ENCODE peak calls at places on chromosomes 5 and 9, in eight cellular contexts. Z, Y, G, L, I, F, T and Q are unnamed samples.

GRCh38 chr9:1117439-1117838 is 67.3 kb downstream of the DMRT2 start:
- DNase-seq in Z (no peak), Y (no peak), G (no peak), L (no peak), I (no peak), F (no peak), T (no peak), Q (no peak)

GRCh38 chr5:102528600-102528999 is 29.8 kb upstream of the SLCO6A1 start:
- DNase-seq in Z (no peak), Y (no peak), G (no peak), L (no peak), I (no peak), F (no peak), T (no peak), Q (no peak)

GRCh38 chr9:111969061-111969460 is 72.4 kb downstream of the UGCG start:
- DNase-seq in Z (no peak), Y (no peak), G (no peak), L (no peak), I (no peak), F (no peak), T (no peak), Q (no peak)

GRCh38 chr5:6476313-6476661 is 27.6 kb downstream of the UBE2QL1 start:
- DNase-seq in Z (no peak), Y (no peak), G (no peak), L (no peak), I (no peak), F (no peak), T (no peak), Q (no peak)

GRCh38 chr5:143024227-143024920 is 254.2 kb downstream of the ARHGAP26 start:
- DNase-seq in Z (no peak), Y (no peak), G (no peak), L (no peak), I (no peak), F (no peak), T (no peak), Q (no peak)

GRCh38 chr9:3497406-3497805 is 28.4 kb downstream of the RFX3 start:
- DNase-seq in Z (no peak), Y (no peak), G (no peak), L (no peak), I (no peak), F (no peak), T (no peak), Q (no peak)

GRCh38 chr5:163832155-163832554 is 326.7 kb downstream of the MAT2B start:
- DNase-seq in Z (no peak), Y (no peak), G (no peak), L (no peak), I (no peak), F (no peak), T (no peak), Q (no peak)

GRCh38 chr5:40217509-40217908 is 462.2 kb upstream of the PTGER4 start:
- DNase-seq in Z (no peak), Y (no peak), G (no peak), L (no peak), I (no peak), F (no peak), T (no peak), Q (no peak)

GRCh38 chr5:54807421-54807820 is 178.0 kb downstream of the ESM1 start:
- DNase-seq in Z (no peak), Y (no peak), G (no peak), L (no peak), I (no peak), F (no peak), T (no peak), Q (no peak)

GRCh38 chr5:87074934-87075541 is 192.6 kb upstream of the RASA1 start:
- DNase-seq in Z (no peak), Y (peak), G (peak), L (peak), I (no peak), F (no peak), T (no peak), Q (no peak)

GRCh38 chr9:79221084-79221483 is 350.7 kb upstream of the TLE4 start:
- DNase-seq in Z (no peak), Y (no peak), G (no peak), L (no peak), I (no peak), F (no peak), T (no peak), Q (no peak)

GRCh38 chr9:14467675-14468374 is 153.9 kb upstream of the NFIB start:
- DNase-seq in Z (no peak), Y (no peak), G (no peak), L (no peak), I (no peak), F (no peak), T (no peak), Q (no peak)

GRCh38 chr5:150809363-150809762 is 30.8 kb downstream of the SMIM3 start:
- DNase-seq in Z (no peak), Y (no peak), G (no peak), L (no peak), I (no peak), F (no peak), T (no peak), Q (no peak)

GRCh38 chr5:9099681-9100080 is 446.2 kb downstream of the SEMA5A start:
- DNase-seq in Z (no peak), Y (no peak), G (no peak), L (no peak), I (no peak), F (no peak), T (no peak), Q (no peak)

GRCh38 chr5:172505840-172506638 is 51.7 kb upstream of the SH3PXD2B start:
- DNase-seq in Z (no peak), Y (no peak), G (no peak), L (no peak), I (peak), F (peak), T (no peak), Q (no peak)

GRCh38 chr9:127767909-127768331 is 10.5 kb downstream of the SH2D3C start:
- DNase-seq in Z (no peak), Y (no peak), G (no peak), L (no peak), I (no peak), F (peak), T (no peak), Q (no peak)

GRCh38 chr9:121581775-121582600 is 69.4 kb upstream of the DAB2IP start:
- DNase-seq in Z (no peak), Y (no peak), G (no peak), L (no peak), I (no peak), F (no peak), T (peak), Q (no peak)

GRCh38 chr5:78514427-78515345 is 133.9 kb downstream of the LHFPL2 start:
- DNase-seq in Z (no peak), Y (no peak), G (no peak), L (no peak), I (no peak), F (no peak), T (no peak), Q (no peak)

GRCh38 chr9:4555251-4555650 is 65.0 kb downstream of the SLC1A1 start:
- DNase-seq in Z (no peak), Y (peak), G (no peak), L (no peak), I (no peak), F (peak), T (no peak), Q (peak)

GRCh38 chr9:4559238-4560182 is 69.2 kb downstream of the SLC1A1 start:
- DNase-seq in Z (no peak), Y (no peak), G (no peak), L (no peak), I (no peak), F (no peak), T (no peak), Q (no peak)

GRCh38 chr9:4553951-4554381 is 63.7 kb downstream of the SLC1A1 start:
- DNase-seq in Z (no peak), Y (no peak), G (no peak), L (no peak), I (no peak), F (no peak), T (no peak), Q (no peak)

GRCh38 chr9:4563105-4563504 is 72.8 kb downstream of the SLC1A1 start:
- DNase-seq in Z (no peak), Y (no peak), G (no peak), L (no peak), I (no peak), F (no peak), T (no peak), Q (no peak)

DNA sequence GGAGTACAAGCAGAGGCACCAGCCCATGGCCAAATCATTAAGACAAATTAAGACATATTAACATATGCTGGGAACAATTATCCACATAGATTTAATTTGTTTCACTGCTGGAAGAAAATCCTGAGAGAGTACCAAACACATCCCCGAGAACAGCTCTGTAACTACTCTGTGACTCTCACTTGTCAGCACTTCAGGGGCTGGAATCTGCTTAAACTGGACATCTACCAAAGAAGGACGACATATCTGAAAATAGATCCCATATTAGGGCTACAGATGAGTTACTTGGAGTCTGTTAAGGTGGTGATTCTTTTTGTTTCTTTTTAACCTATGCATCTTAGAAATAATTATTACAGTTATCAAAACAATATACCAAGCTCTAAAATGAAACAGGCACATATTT is 68.3 kb downstream of the SLC1A1 start:
- DNase-seq in Z (no peak), Y (no peak), G (no peak), L (no peak), I (no peak), F (no peak), T (no peak), Q (no peak)
- H3K27ac ChIP-seq in Z (no peak), Y (no peak), G (no peak), L (no peak), I (no peak), F (peak), T (no peak), Q (no peak)

DNA sequence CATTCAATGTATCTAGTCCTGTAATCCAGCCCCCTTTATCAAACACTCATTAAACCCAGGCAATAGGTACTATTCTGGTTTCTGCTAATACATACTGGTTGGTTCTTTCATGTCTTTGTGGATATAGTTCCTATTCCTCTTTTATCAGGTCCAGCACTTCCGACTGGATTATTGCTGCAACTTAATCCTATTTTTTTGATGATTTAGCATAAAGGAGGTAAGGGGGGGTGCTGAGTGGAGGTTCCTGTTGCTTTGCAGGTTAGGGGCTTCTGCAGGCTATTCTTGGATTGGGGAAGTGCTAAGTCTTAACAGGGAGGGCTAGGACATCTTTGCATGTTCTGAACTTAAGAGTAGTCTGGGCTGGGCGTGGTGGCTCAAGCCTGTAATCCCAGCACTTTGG is 377.7 kb downstream of the FGF10 start:
- DNase-seq in Z (no peak), Y (no peak), G (no peak), L (no peak), I (no peak), F (no peak), T (no peak), Q (no peak)
- TF ChIP-seq CTCF in Z (no peak), Y (no peak), G (no peak), L (no peak), I (no peak), F (no peak), T (no peak), Q (no peak)

DNA sequence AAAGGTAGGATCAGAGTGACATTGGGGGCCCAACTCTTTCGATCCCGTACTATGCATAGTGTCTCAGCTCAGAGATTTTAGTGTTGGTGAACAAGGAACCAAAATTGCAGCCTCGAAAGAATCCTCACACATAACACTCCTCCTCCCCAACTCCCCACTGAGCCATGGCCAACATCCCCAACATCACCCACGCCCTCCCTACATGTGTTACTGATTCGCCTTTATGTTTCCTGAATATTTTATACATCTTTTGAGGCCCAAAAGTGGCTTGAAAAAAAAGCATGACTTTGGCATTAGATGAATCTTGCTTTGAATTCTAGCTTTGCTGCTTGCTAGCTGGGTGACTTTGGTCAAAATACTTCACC is 45.2 kb downstream of the PLAC8L1 start:
- DNase-seq in Z (no peak), Y (no peak), G (no peak), L (no peak), I (no peak), F (no peak), T (no peak), Q (no peak)
- H3K27ac ChIP-seq in Z (no peak), Y (no peak), G (no peak), L (no peak), I (no peak), F (peak), T (peak), Q (no peak)

GRCh38 chr5:108344103-108344822 is 37.6 kb downstream of the FBXL17 start:
- DNase-seq in Z (no peak), Y (no peak), G (no peak), L (no peak), I (no peak), F (no peak), T (no peak), Q (no peak)

GRCh38 chr5:108340131-108340530 is 41.8 kb downstream of the FBXL17 start:
- DNase-seq in Z (no peak), Y (no peak), G (no peak), L (no peak), I (no peak), F (no peak), T (no peak), Q (no peak)

GRCh38 chr5:108341866-108342265 is 40.0 kb downstream of the FBXL17 start:
- DNase-seq in Z (no peak), Y (no peak), G (no peak), L (no peak), I (no peak), F (no peak), T (no peak), Q (no peak)

GRCh38 chr5:108345541-108346171 is 36.2 kb downstream of the FBXL17 start:
- DNase-seq in Z (no peak), Y (peak), G (peak), L (no peak), I (no peak), F (no peak), T (no peak), Q (no peak)
- TF ChIP-seq CTCF in Z (no peak), Y (peak), G (peak), L (no peak), I (no peak), F (peak), T (peak), Q (peak)

GRCh38 chr9:16888594-16888993 is 18.1 kb upstream of the BNC2 start:
- DNase-seq in Z (no peak), Y (no peak), G (no peak), L (no peak), I (no peak), F (no peak), T (no peak), Q (no peak)
- H3K27ac ChIP-seq in Z (no peak), Y (no peak), G (no peak), L (no peak), I (no peak), F (no peak), T (no peak), Q (no peak)

GRCh38 chr5:134051305-134051704 is 46.5 kb upstream of the VDAC1 start:
- DNase-seq in Z (no peak), Y (no peak), G (no peak), L (no peak), I (no peak), F (no peak), T (no peak), Q (no peak)
- TF ChIP-seq CTCF in Z (no peak), Y (no peak), G (no peak), L (no peak), I (no peak), F (no peak), T (no peak), Q (no peak)

GRCh38 chr9:132663851-132664250 is 5.9 kb downstream of the DDX31 start:
- DNase-seq in Z (no peak), Y (no peak), G (no peak), L (no peak), I (no peak), F (no peak), T (no peak), Q (no peak)
- H3K27ac ChIP-seq in Z (no peak), Y (no peak), G (no peak), L (no peak), I (no peak), F (no peak), T (no peak), Q (no peak)